ENCODE peak calls at places on chromosomes 3 and 15, in five cellular contexts. One of them, this sample, is unnamed. For H3K4me1, the result is how much of the 10 kb centered on the place peaks cover.

GRCh38 chr15:68888419-68888818 is 41.9 kb upstream of the SPESP1 start:
- DNase-seq in psoas muscle: no peak
- DNase-seq in BE2C: peak
- DNase-seq in stomach: no peak
- DNase-seq in CD8-positive, alpha-beta T cell: no peak
- DNase-seq in this sample: no peak

GRCh38 chr3:186021673-186022362 is 84.0 kb upstream of the TRA2B start:
- DNase-seq in BE2C: no peak
- DNase-seq in psoas muscle: peak
- DNase-seq in stomach: no peak
- DNase-seq in CD8-positive, alpha-beta T cell: no peak
- DNase-seq in this sample: no peak

GRCh38 chr15:99125061-99125990 is 20.4 kb downstream of the SYNM start:
- DNase-seq in stomach: no peak
- DNase-seq in CD8-positive, alpha-beta T cell: no peak
- DNase-seq in BE2C: no peak
- DNase-seq in psoas muscle: peak
- DNase-seq in this sample: no peak

GRCh38 chr3:173770796-173771573 is 373.4 kb downstream of the NLGN1 start:
- DNase-seq in BE2C: no peak
- DNase-seq in CD8-positive, alpha-beta T cell: no peak
- DNase-seq in stomach: no peak
- DNase-seq in psoas muscle: no peak
- DNase-seq in this sample: no peak

GRCh38 chr3:104977719-104978118 is 389.0 kb upstream of the ALCAM start:
- DNase-seq in stomach: no peak
- DNase-seq in CD8-positive, alpha-beta T cell: no peak
- DNase-seq in psoas muscle: no peak
- DNase-seq in BE2C: no peak
- DNase-seq in this sample: no peak

GRCh38 chr3:35187908-35188307 is 451.4 kb upstream of the ARPP21 start:
- DNase-seq in CD8-positive, alpha-beta T cell: no peak
- DNase-seq in psoas muscle: no peak
- DNase-seq in stomach: no peak
- DNase-seq in BE2C: no peak
- DNase-seq in this sample: no peak

GRCh38 chr15:41424809-41425208 is 7.9 kb downstream of the RTF1 start:
- DNase-seq in stomach: no peak
- DNase-seq in psoas muscle: no peak
- DNase-seq in CD8-positive, alpha-beta T cell: no peak
- DNase-seq in BE2C: no peak
- DNase-seq in this sample: no peak

GRCh38 chr3:178325330-178325729 is 210.9 kb upstream of the KCNMB2 start:
- DNase-seq in BE2C: no peak
- DNase-seq in psoas muscle: no peak
- DNase-seq in stomach: no peak
- DNase-seq in CD8-positive, alpha-beta T cell: no peak
- DNase-seq in this sample: no peak

GRCh38 chr3:158261371-158261991 is 151.6 kb downstream of the RSRC1 start:
- DNase-seq in psoas muscle: no peak
- DNase-seq in stomach: no peak
- DNase-seq in BE2C: no peak
- DNase-seq in CD8-positive, alpha-beta T cell: no peak
- DNase-seq in this sample: no peak

GRCh38 chr15:60917469-60918130 is 311.5 kb downstream of the RORA start:
- DNase-seq in CD8-positive, alpha-beta T cell: no peak
- DNase-seq in psoas muscle: peak
- DNase-seq in BE2C: no peak
- DNase-seq in stomach: peak
- DNase-seq in this sample: peak

GRCh38 chr3:8990266-8991215 is 27.3 kb upstream of the RAD18 start:
- DNase-seq in stomach: no peak
- DNase-seq in psoas muscle: no peak
- DNase-seq in BE2C: no peak
- DNase-seq in CD8-positive, alpha-beta T cell: no peak
- DNase-seq in this sample: no peak

GRCh38 chr15:78023081-78023665 is 54.3 kb downstream of the TBC1D2B start:
- DNase-seq in BE2C: no peak
- DNase-seq in psoas muscle: no peak
- DNase-seq in stomach: no peak
- DNase-seq in CD8-positive, alpha-beta T cell: no peak
- DNase-seq in this sample: no peak

GRCh38 chr3:173902866-173903265 is 505.3 kb downstream of the NLGN1 start:
- DNase-seq in BE2C: no peak
- DNase-seq in psoas muscle: no peak
- DNase-seq in stomach: no peak
- DNase-seq in CD8-positive, alpha-beta T cell: no peak
- DNase-seq in this sample: no peak

GRCh38 chr15:83734487-83734886 is 80.6 kb downstream of the ADAMTSL3 start:
- DNase-seq in BE2C: no peak
- DNase-seq in stomach: no peak
- DNase-seq in psoas muscle: no peak
- DNase-seq in CD8-positive, alpha-beta T cell: no peak
- DNase-seq in this sample: no peak

GRCh38 chr3:119305271-119305670 is 11.1 kb downstream of the ARHGAP31 start:
- DNase-seq in BE2C: no peak
- DNase-seq in stomach: no peak
- DNase-seq in psoas muscle: no peak
- DNase-seq in CD8-positive, alpha-beta T cell: no peak
- DNase-seq in this sample: no peak

GRCh38 chr3:190494907-190495306 is 19.0 kb upstream of the IL1RAP start:
- DNase-seq in CD8-positive, alpha-beta T cell: no peak
- DNase-seq in psoas muscle: no peak
- DNase-seq in BE2C: no peak
- DNase-seq in stomach: no peak
- DNase-seq in this sample: no peak

GRCh38 chr15:59792359-59792758 is 103.2 kb upstream of the BNIP2 start:
- DNase-seq in CD8-positive, alpha-beta T cell: peak
- DNase-seq in BE2C: no peak
- DNase-seq in stomach: no peak
- DNase-seq in psoas muscle: no peak
- DNase-seq in this sample: no peak

GRCh38 chr3:71075481-71075880 is 508.0 kb downstream of the FOXP1 start:
- DNase-seq in stomach: no peak
- DNase-seq in BE2C: no peak
- DNase-seq in psoas muscle: no peak
- DNase-seq in CD8-positive, alpha-beta T cell: no peak
- DNase-seq in this sample: no peak

GRCh38 chr15:90557147-90557546 is 27.4 kb downstream of the CRTC3 start:
- DNase-seq in psoas muscle: no peak
- DNase-seq in CD8-positive, alpha-beta T cell: peak
- DNase-seq in stomach: no peak
- DNase-seq in BE2C: no peak
- DNase-seq in this sample: no peak
- H3K4me1 ChIP-seq in psoas muscle: half or more
- H3K4me1 ChIP-seq in CD8-positive, alpha-beta T cell: half or more
- H3K4me1 ChIP-seq in stomach: under half
- H3K4me1 ChIP-seq in BE2C: under half
- H3K4me1 ChIP-seq in this sample: half or more

DNA sequence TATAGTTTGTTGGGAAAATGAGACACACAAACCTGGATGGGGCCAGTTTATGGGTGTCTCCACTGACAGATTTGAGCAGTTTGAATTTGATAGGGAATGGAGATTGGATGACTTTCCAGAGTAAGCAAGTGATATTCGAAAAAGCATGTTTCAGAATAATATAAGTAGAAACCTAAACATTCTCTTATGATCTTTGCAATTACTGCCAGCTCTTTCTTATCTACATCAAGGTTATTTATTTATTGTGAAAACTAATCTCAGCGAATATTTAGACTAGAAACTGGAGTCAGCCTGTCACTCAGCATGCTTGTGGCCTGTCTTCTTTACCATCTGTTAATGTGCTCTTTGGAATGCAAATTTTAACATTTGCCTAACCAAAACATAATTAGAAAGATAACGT is 57.8 kb upstream of the SPPL2A start:
- DNase-seq in psoas muscle: no peak
- DNase-seq in stomach: no peak
- DNase-seq in BE2C: no peak
- DNase-seq in CD8-positive, alpha-beta T cell: no peak
- DNase-seq in this sample: no peak
- H3K4me3 ChIP-seq in psoas muscle: no peak
- H3K4me3 ChIP-seq in stomach: no peak
- H3K4me3 ChIP-seq in BE2C: no peak
- H3K4me3 ChIP-seq in CD8-positive, alpha-beta T cell: no peak
- H3K4me3 ChIP-seq in this sample: no peak

DNA sequence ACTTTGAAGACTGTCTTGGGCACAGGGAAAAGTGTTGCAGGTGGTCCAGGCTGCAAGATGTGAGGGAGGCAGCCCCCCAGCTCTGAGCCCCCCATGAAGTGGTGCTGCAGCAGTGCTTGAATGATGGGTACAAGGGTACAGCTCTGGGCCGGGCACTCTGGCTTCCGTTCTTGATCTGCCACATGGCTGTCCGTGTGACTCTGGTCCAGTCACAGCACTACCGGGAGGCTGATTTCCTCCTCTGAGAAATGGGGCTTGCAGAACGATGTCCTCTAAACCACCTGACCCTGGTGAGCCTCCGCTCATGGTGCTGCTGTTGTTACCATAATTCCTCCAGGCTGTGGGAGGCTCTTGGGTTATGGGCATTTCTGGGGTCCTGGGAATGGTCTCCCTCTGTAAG is 75.1 kb downstream of the FBLN2 start:
- DNase-seq in stomach: no peak
- DNase-seq in CD8-positive, alpha-beta T cell: no peak
- DNase-seq in BE2C: no peak
- DNase-seq in psoas muscle: no peak
- DNase-seq in this sample: no peak
- TF ChIP-seq CTCF in stomach: no peak
- TF ChIP-seq CTCF in CD8-positive, alpha-beta T cell: no peak
- TF ChIP-seq CTCF in BE2C: no peak
- TF ChIP-seq CTCF in psoas muscle: no peak
- TF ChIP-seq CTCF in this sample: no peak

DNA sequence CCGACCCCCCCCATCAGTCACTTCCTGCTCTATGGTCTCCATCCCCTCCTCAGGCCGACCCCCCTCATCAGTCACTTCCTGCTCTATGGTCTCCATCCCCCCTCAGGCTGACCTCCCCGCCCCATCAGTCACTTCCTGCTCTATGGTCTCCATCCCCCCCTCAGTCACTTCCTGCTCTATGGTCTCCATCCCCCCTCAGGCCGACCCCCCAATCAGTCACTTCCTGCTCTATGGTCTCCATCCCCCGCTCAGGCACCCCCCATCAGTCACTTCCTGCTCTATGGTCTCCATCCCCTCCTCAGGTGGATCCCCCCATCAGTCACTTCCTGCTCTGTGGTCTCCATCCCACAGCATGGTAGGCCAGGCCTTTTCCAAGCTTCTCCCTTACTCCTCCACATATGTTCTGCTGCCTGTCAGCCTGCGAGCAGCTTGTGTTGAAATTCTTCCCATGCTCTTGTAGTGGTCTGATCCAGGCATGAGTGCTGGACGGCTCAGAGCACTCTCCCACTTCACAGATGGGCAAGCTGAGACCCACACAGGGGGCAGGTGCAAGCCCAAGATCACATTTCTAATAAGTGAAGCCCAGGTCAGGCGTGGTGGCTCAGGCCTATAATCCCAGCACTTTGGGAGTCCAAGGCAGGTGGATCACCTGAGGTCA is 36.8 kb downstream of the BDH1 start:
- DNase-seq in psoas muscle: no peak
- DNase-seq in BE2C: no peak
- DNase-seq in stomach: no peak
- DNase-seq in CD8-positive, alpha-beta T cell: peak
- DNase-seq in this sample: no peak
- H3K4me1 ChIP-seq in psoas muscle: under half
- H3K4me1 ChIP-seq in BE2C: under half
- H3K4me1 ChIP-seq in stomach: under half
- H3K4me1 ChIP-seq in CD8-positive, alpha-beta T cell: under half
- H3K4me1 ChIP-seq in this sample: under half

GRCh38 chr3:126460386-126460785 is 15.3 kb downstream of the ZXDC start:
- DNase-seq in stomach: no peak
- DNase-seq in CD8-positive, alpha-beta T cell: no peak
- DNase-seq in psoas muscle: no peak
- DNase-seq in BE2C: no peak
- DNase-seq in this sample: no peak

GRCh38 chr3:126459763-126460127 is 15.9 kb downstream of the ZXDC start:
- DNase-seq in stomach: no peak
- DNase-seq in CD8-positive, alpha-beta T cell: no peak
- DNase-seq in psoas muscle: no peak
- DNase-seq in BE2C: no peak
- DNase-seq in this sample: no peak

GRCh38 chr3:126461450-126462070 is 14.1 kb downstream of the ZXDC start:
- DNase-seq in BE2C: no peak
- DNase-seq in stomach: no peak
- DNase-seq in CD8-positive, alpha-beta T cell: no peak
- DNase-seq in psoas muscle: no peak
- DNase-seq in this sample: no peak

GRCh38 chr3:126456766-126457388 is 18.8 kb downstream of the ZXDC start:
- DNase-seq in BE2C: peak
- DNase-seq in psoas muscle: no peak
- DNase-seq in stomach: no peak
- DNase-seq in CD8-positive, alpha-beta T cell: no peak
- DNase-seq in this sample: no peak

DNA sequence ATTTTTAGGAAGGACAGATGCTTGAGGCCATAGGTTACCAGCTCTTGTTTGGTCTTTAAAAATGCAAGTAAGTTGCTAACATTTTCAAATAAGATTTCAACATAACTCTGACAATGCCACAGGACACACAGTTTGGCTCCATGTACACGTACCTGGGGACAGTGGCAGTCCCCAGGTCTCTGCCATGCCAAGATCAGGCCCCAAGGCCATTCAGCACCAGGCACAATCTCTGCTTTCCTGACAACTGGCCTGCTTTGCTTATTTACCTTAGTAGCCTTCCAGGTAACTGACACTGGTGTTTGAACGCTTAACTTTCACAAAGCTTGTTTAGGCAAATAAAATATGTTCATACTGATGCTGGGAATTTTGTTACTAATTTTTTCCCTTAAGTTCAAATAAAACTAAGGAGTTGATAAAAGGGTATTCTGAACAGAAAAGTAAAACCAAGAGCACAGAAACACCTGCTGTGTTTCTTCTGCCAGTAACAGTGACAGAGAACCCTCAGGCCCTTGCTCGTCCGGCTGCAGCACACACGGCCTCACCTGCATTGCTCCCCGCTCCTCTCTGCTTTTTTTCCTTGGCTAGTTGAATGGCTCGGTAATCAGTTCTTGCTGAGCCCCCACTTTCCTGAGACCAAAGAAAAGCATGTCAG is 16.5 kb downstream of the ZXDC start:
- DNase-seq in BE2C: peak
- DNase-seq in stomach: no peak
- DNase-seq in psoas muscle: no peak
- DNase-seq in CD8-positive, alpha-beta T cell: no peak
- DNase-seq in this sample: no peak
- H3K4me3 ChIP-seq in BE2C: no peak
- H3K4me3 ChIP-seq in stomach: no peak
- H3K4me3 ChIP-seq in psoas muscle: no peak
- H3K4me3 ChIP-seq in CD8-positive, alpha-beta T cell: no peak
- H3K4me3 ChIP-seq in this sample: no peak

GRCh38 chr3:27943106-27943505 is 221.0 kb upstream of the EOMES start:
- DNase-seq in CD8-positive, alpha-beta T cell: no peak
- DNase-seq in stomach: no peak
- DNase-seq in BE2C: peak
- DNase-seq in psoas muscle: no peak
- DNase-seq in this sample: no peak
- TF ChIP-seq CTCF in CD8-positive, alpha-beta T cell: peak
- TF ChIP-seq CTCF in stomach: no peak
- TF ChIP-seq CTCF in BE2C: no peak
- TF ChIP-seq CTCF in psoas muscle: no peak
- TF ChIP-seq CTCF in this sample: no peak

This sample was measured in right atrium auricular region.